ENCODE peak calls at places on chromosome 10, in nine cellular contexts. X is gastrocnemius medialis, L is Peyer's patch, J is heart left ventricle, Z is breast epithelium, R is uterus, Y is spleen, N is transverse colon, O is ovary. Q is an unnamed sample. For H3K27me3, the result is how much of the 10 kb centered on the place peaks cover.

GRCh38 chr10:19917756-19918478 is 101.7 kb downstream of the PLXDC2 start:
- DNase-seq in X (no peak), L (no peak), J (no peak), Z (no peak), R (no peak), Y (no peak), N (no peak), O (no peak), Q (no peak)

GRCh38 chr10:16905304-16905703 is 88.1 kb upstream of the RSU1 start:
- DNase-seq in X (no peak), L (no peak), J (no peak), Z (no peak), R (peak), Y (no peak), N (no peak), O (no peak), Q (no peak)

GRCh38 chr10:31296754-31297153 is 22.3 kb upstream of the ZEB1 start:
- DNase-seq in X (no peak), L (no peak), J (no peak), Z (no peak), R (no peak), Y (no peak), N (no peak), O (no peak), Q (no peak)

GRCh38 chr10:131972474-131973071 is 9.2 kb downstream of the BNIP3 start:
- DNase-seq in X (no peak), L (no peak), J (peak), Z (no peak), R (peak), Y (peak), N (peak), O (peak), Q (peak)

GRCh38 chr10:94420998-94421397 is 18.7 kb downstream of the TBC1D12 start:
- DNase-seq in X (no peak), L (no peak), J (no peak), Z (no peak), R (no peak), Y (no peak), N (no peak), O (no peak), Q (no peak)

GRCh38 chr10:30114871-30115270 is 55.5 kb upstream of the JCAD start:
- DNase-seq in X (no peak), L (no peak), J (no peak), Z (no peak), R (no peak), Y (no peak), N (no peak), O (peak), Q (peak)

GRCh38 chr10:58767652-58768051 is 255.0 kb downstream of the BICC1 start:
- DNase-seq in X (no peak), L (no peak), J (no peak), Z (no peak), R (no peak), Y (no peak), N (no peak), O (no peak), Q (no peak)

GRCh38 chr10:4431114-4431862 is 394.7 kb upstream of the AKR1E2 start:
- DNase-seq in X (no peak), L (no peak), J (no peak), Z (no peak), R (no peak), Y (no peak), N (no peak), O (no peak), Q (no peak)

GRCh38 chr10:107901076-107901475 is 736.6 kb upstream of the SORCS1 start:
- DNase-seq in X (no peak), L (no peak), J (no peak), Z (no peak), R (no peak), Y (no peak), N (no peak), O (no peak), Q (no peak)

GRCh38 chr10:112340601-112341000 is 33.3 kb upstream of the ACSL5 start:
- DNase-seq in X (no peak), L (no peak), J (no peak), Z (no peak), R (no peak), Y (no peak), N (no peak), O (no peak), Q (no peak)

GRCh38 chr10:92531132-92531531 is 42.8 kb downstream of the IDE start:
- DNase-seq in X (no peak), L (no peak), J (no peak), Z (no peak), R (no peak), Y (no peak), N (no peak), O (no peak), Q (no peak)

GRCh38 chr10:86900955-86901354 is 56.5 kb downstream of the MMRN2 start:
- DNase-seq in X (peak), L (no peak), J (peak), Z (no peak), R (peak), Y (no peak), N (peak), O (peak), Q (peak)

GRCh38 chr10:102781089-102781920 is 37.6 kb downstream of the WBP1L start:
- DNase-seq in X (no peak), L (no peak), J (peak), Z (no peak), R (no peak), Y (no peak), N (no peak), O (peak), Q (no peak)

GRCh38 chr10:17768957-17769356 is 17.0 kb downstream of the TMEM236 start:
- DNase-seq in X (no peak), L (no peak), J (no peak), Z (no peak), R (no peak), Y (no peak), N (no peak), O (no peak), Q (no peak)

GRCh38 chr10:116240551-116240950 is 32.5 kb downstream of the GFRA1 start:
- DNase-seq in X (no peak), L (no peak), J (no peak), Z (no peak), R (no peak), Y (no peak), N (no peak), O (no peak), Q (no peak)

GRCh38 chr10:73634397-73634796 is 6.9 kb downstream of the MYOZ1 start:
- DNase-seq in X (no peak), L (peak), J (peak), Z (no peak), R (no peak), Y (no peak), N (no peak), O (no peak), Q (no peak)

GRCh38 chr10:75401569-75402485 is at the start of gene ZNF503:
- DNase-seq in X (peak), L (peak), J (peak), Z (peak), R (peak), Y (peak), N (peak), O (peak), Q (peak)

GRCh38 chr10:117945651-117946050 is 101.1 kb downstream of the RAB11FIP2 start:
- DNase-seq in X (no peak), L (no peak), J (no peak), Z (no peak), R (no peak), Y (no peak), N (peak), O (no peak), Q (no peak)

GRCh38 chr10:66924674-66925345 is 1.0 kb upstream of the LRRTM3 start:
- DNase-seq in X (no peak), L (no peak), J (no peak), Z (no peak), R (no peak), Y (no peak), N (no peak), O (no peak), Q (no peak)

GRCh38 chr10:117884088-117884487 is 162.7 kb downstream of the RAB11FIP2 start:
- DNase-seq in X (no peak), L (no peak), J (no peak), Z (no peak), R (no peak), Y (no peak), N (no peak), O (no peak), Q (no peak)

GRCh38 chr10:3886666-3887251 is 101.8 kb upstream of the KLF6 start:
- DNase-seq in X (peak), L (no peak), J (peak), Z (peak), R (peak), Y (no peak), N (no peak), O (peak), Q (peak)

GRCh38 chr10:49651039-49651835 is 28.2 kb upstream of the C10orf53 start:
- DNase-seq in X (no peak), L (no peak), J (no peak), Z (no peak), R (no peak), Y (no peak), N (no peak), O (no peak), Q (no peak)

GRCh38 chr10:20147679-20148078 is 331.4 kb downstream of the PLXDC2 start:
- DNase-seq in X (no peak), L (no peak), J (no peak), Z (no peak), R (no peak), Y (no peak), N (no peak), O (no peak), Q (no peak)

GRCh38 chr10:13529714-13529973 is 830 bp upstream of the BEND7 start:
- DNase-seq in X (no peak), L (no peak), J (no peak), Z (no peak), R (no peak), Y (no peak), N (no peak), O (no peak), Q (no peak)

GRCh38 chr10:125089486-125089885 is 70.9 kb downstream of the CTBP2 start:
- DNase-seq in X (no peak), L (peak), J (no peak), Z (no peak), R (no peak), Y (peak), N (no peak), O (no peak), Q (no peak)

GRCh38 chr10:81876253-81876731 is 1.3 kb downstream of the NRG3 start:
- DNase-seq in X (no peak), L (no peak), J (no peak), Z (no peak), R (no peak), Y (peak), N (no peak), O (no peak), Q (no peak)

GRCh38 chr10:132319853-132320669 is 11.9 kb upstream of the LRRC27 start:
- DNase-seq in X (peak), L (no peak), J (peak), Z (no peak), R (no peak), Y (peak), N (no peak), O (no peak), Q (no peak)

GRCh38 chr10:24651923-24652322 is 71.8 kb downstream of the ARHGAP21 start:
- DNase-seq in X (no peak), L (no peak), J (no peak), Z (no peak), R (no peak), Y (no peak), N (no peak), O (no peak), Q (no peak)

GRCh38 chr10:113073549-113074189 is 123.6 kb downstream of the TCF7L2 start:
- DNase-seq in X (peak), L (peak), J (peak), Z (peak), R (peak), Y (peak), N (peak), O (peak), Q (peak)

GRCh38 chr10:93755443-93756127 is 2.2 kb upstream of the LGI1 start:
- DNase-seq in X (no peak), L (no peak), J (no peak), Z (no peak), R (no peak), Y (no peak), N (no peak), O (no peak), Q (no peak)

GRCh38 chr10:52820316-52820715 is 47.7 kb upstream of the MBL2 start:
- DNase-seq in X (no peak), L (no peak), J (no peak), Z (no peak), R (no peak), Y (no peak), N (no peak), O (no peak), Q (no peak)

GRCh38 chr10:101062231-101063161 is 707 bp downstream of the KAZALD1 start:
- DNase-seq in X (no peak), L (peak), J (peak), Z (no peak), R (peak), Y (peak), N (peak), O (peak), Q (peak)

GRCh38 chr10:125151824-125152634 is 8.3 kb downstream of the CTBP2 start:
- DNase-seq in X (no peak), L (peak), J (peak), Z (no peak), R (no peak), Y (peak), N (peak), O (no peak), Q (peak)

GRCh38 chr10:101803511-101803910 is 14.7 kb downstream of the OGA start:
- DNase-seq in X (no peak), L (no peak), J (no peak), Z (no peak), R (no peak), Y (no peak), N (no peak), O (no peak), Q (no peak)

GRCh38 chr10:47225928-47226645 is 73.9 kb upstream of the GDF10 start:
- DNase-seq in X (no peak), L (no peak), J (no peak), Z (no peak), R (no peak), Y (no peak), N (no peak), O (no peak), Q (no peak)

GRCh38 chr10:89609730-89610393 is 35.2 kb downstream of the PANK1 start:
- DNase-seq in X (peak), L (no peak), J (no peak), Z (no peak), R (no peak), Y (no peak), N (no peak), O (no peak), Q (no peak)
- TF ChIP-seq POLR2A in X (no peak), L (no peak), J (no peak), Z (no peak), R (no peak), Y (no peak), N (no peak), O (no peak), Q (no peak)

GRCh38 chr10:99521474-99522077 is 11.2 kb upstream of the NKX2-3 start:
- DNase-seq in X (no peak), L (no peak), J (no peak), Z (no peak), R (no peak), Y (no peak), N (no peak), O (no peak), Q (peak)
- H3K27me3 ChIP-seq in X (half or more), L (under half), J (half or more), Z (under half), R (half or more), Y (half or more), N (half or more), O (under half), Q (under half)

GRCh38 chr10:95508730-95509129 is 52.4 kb downstream of the SORBS1 start:
- DNase-seq in X (no peak), L (no peak), J (no peak), Z (no peak), R (peak), Y (no peak), N (no peak), O (no peak), Q (no peak)
- TF ChIP-seq POLR2A in X (no peak), L (no peak), J (no peak), Z (no peak), R (peak), Y (no peak), N (no peak), O (no peak), Q (no peak)

GRCh38 chr10:28883741-28884443 is 206.6 kb downstream of the BAMBI start:
- DNase-seq in X (no peak), L (no peak), J (no peak), Z (no peak), R (no peak), Y (no peak), N (no peak), O (no peak), Q (no peak)

GRCh38 chr10:28881483-28881882 is 204.2 kb downstream of the BAMBI start:
- DNase-seq in X (no peak), L (no peak), J (no peak), Z (no peak), R (no peak), Y (no peak), N (no peak), O (no peak), Q (no peak)

GRCh38 chr10:28880551-28880950 is 203.2 kb downstream of the BAMBI start:
- DNase-seq in X (no peak), L (no peak), J (no peak), Z (no peak), R (no peak), Y (no peak), N (no peak), O (no peak), Q (no peak)

GRCh38 chr10:28878236-28878970 is 201.1 kb downstream of the BAMBI start:
- DNase-seq in X (no peak), L (no peak), J (no peak), Z (no peak), R (no peak), Y (no peak), N (no peak), O (no peak), Q (peak)

DNA sequence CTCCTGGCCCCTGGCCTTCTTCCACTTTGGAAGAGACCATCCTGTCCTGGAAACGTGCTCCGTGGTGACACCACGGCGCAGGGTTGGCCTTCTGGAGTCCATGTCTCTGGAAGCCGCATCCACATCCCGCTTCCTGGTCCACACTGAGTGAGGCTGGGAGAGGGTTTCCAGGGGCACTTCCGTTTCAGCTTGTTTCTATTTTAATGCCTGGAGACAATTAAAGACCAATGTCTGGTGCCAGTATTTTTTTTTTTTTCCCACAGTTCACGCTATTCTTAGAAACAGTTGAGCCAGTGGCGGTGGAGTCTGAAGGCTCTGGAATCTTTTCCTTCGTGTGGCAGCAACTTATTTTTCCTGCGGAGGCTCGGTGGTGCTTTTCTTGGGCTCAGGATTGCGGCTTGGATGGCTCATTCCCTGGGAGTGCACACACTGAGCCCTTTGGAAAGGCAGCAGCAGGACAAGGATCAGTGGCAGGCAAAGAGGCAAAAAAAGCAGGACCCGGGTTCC is 202.6 kb downstream of the BAMBI start:
- DNase-seq in X (no peak), L (no peak), J (peak), Z (no peak), R (peak), Y (no peak), N (no peak), O (peak), Q (no peak)
- H3K27me3 ChIP-seq in X (under half), L (under half), J (under half), Z (under half), R (under half), Y (under half), N (under half), O (under half), Q (under half)

Q was measured in body of pancreas.